ENCODE peak calls at places on chromosomes 13 and 19, in four cellular contexts. V is brain microvascular endothelial cell; L is heart left ventricle; U is effector memory CD4-positive, alpha-beta T cell. Q is an unnamed sample.

GRCh38 chr13:73324842-73325241 is 266.0 kb downstream of the KLF5 start:
- DNase-seq in V (no peak), L (no peak), U (no peak), Q (no peak)

GRCh38 chr13:93338906-93339305 is 112.3 kb downstream of the GPC6 start:
- DNase-seq in U (no peak), L (no peak), V (no peak), Q (no peak)

GRCh38 chr13:21014666-21015170 is 46.7 kb downstream of the LATS2 start:
- DNase-seq in L (peak), V (peak), U (no peak), Q (no peak)

GRCh38 chr13:34256236-34256635 is 438.3 kb downstream of the RFC3 start:
- DNase-seq in L (no peak), U (no peak), V (no peak), Q (no peak)

GRCh38 chr19:45443462-45444317 is 20.0 kb upstream of the ERCC1 start:
- DNase-seq in U (peak), V (peak), L (peak), Q (peak)

GRCh38 chr13:48125794-48126228 is 30.9 kb upstream of the MED4 start:
- DNase-seq in V (no peak), L (peak), U (no peak), Q (no peak)

GRCh38 chr19:55693336-55693974 is 18.4 kb downstream of the EPN1 start:
- DNase-seq in V (no peak), L (no peak), U (no peak), Q (peak)

GRCh38 chr13:80235559-80236296 is 105.2 kb downstream of the SPRY2 start:
- DNase-seq in L (no peak), U (no peak), V (peak), Q (no peak)

GRCh38 chr19:36089847-36090246 is 21.1 kb upstream of the OVOL3 start:
- DNase-seq in L (no peak), V (no peak), U (no peak), Q (no peak)

GRCh38 chr19:33866696-33867095 is 70.0 kb downstream of the KCTD15 start:
- DNase-seq in L (peak), U (no peak), V (no peak), Q (no peak)

GRCh38 chr13:37791699-37792098 is 77.9 kb downstream of the TRPC4 start:
- DNase-seq in L (no peak), U (no peak), V (peak), Q (no peak)

GRCh38 chr13:90547272-90547790 is 800.2 kb upstream of the MIR17HG start:
- DNase-seq in L (no peak), V (no peak), U (no peak), Q (no peak)

DNA sequence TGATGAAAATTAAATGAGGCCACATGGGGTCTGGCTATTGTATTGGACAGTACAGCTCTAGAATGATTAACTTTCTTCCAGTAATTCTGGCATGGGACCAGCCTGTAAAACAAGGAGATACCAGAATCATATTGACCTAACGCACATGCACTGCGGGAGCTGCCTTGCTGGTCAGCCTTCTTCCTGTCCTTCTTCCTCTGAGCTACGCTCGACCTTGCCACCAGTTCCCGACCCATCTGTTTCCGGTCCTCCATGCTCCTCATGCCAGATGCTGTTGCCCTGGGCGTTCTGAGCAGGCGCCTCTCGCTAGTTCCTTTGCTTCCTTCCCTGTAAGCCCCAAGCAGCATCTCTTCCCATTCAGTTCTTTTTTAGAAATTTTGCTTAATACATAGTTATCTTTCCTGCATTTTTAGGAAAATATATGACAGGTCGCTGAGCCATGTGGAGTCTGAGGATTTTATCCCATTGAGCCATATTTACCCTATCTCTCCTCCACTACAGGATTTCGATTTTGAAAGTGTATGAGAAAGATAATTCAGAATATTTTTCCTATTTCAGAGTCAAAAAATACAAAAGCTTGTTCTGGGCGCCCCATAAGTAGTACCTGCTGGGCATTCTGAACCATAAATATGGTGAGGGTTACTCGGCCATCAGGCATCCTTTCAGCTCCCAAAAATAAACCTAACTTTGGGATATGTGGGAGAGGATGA is 38.6 kb downstream of the TNFRSF19 start:
- DNase-seq in L (peak), U (no peak), V (peak), Q (no peak)
- H3K27ac ChIP-seq in L (peak), U (no peak), V (peak), Q (no peak)

DNA sequence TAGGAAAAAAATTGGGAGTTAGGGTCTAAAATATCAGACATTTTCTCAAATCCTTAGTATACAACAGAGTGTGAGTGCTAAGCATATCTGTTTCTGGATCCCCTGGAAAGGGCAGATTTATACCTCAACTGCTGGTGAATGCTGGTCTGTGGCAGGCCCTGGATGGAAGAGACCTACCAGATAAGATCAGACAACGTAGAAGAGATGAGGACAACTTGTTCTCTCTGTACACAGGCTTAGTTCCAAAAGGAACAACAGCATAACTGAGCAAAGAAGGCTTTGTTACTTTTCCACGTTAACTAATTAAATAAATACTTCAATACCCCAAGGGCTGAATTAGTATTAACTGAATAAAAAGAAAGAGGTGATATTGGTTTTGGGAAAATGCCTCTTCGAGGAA is 1277.3 kb downstream of the SLITRK5 start:
- DNase-seq in U (no peak), L (no peak), V (no peak), Q (no peak)
- H3K27ac ChIP-seq in U (no peak), L (no peak), V (no peak), Q (no peak)

DNA sequence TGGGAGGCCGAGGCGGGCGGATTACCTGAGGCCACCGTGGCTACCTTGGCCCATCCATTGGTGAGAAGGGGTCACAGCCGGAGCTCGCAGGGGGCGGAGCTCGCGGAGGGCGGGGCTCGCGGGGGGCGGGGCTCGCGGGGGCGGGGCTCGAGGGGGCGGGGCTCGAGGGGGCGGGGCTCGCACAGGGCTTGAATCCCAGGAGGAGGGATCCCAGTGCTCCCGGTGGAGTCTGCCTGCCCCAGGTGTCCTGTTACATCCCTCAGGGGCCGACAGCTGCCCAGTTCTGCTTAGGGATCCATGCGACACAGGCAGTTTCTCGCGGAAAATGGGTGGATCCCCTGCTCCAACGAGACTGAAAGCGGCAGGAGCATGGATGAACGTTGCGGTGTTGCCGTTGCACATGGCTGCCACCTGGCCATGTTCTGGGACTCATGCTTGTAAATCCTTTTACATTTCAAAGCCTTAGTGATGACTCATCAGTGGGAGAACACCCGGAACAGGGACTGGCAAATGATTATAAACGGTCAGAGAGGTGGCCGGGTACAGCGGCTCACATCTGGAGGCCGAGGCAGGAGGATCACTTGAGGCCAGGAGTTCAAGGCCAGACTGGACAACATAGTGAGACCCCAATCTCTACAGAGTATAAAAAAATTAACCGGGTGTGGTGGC is 25.1 kb downstream of the TMPRSS9 start:
- DNase-seq in L (no peak), V (peak), U (no peak), Q (no peak)
- H3K27ac ChIP-seq in L (no peak), V (no peak), U (no peak), Q (no peak)

GRCh38 chr19:17550076-17550667 is 5.3 kb upstream of the COLGALT1 start:
- DNase-seq in U (no peak), L (no peak), V (no peak), Q (no peak)

GRCh38 chr19:17555480-17555928 is at the start of gene COLGALT1:
- DNase-seq in V (peak), L (peak), U (peak), Q (peak)

GRCh38 chr19:17554968-17555479 is 425 bp upstream of the COLGALT1 start:
- DNase-seq in U (no peak), V (no peak), L (no peak), Q (no peak)

GRCh38 chr19:17555929-17556813 is 722 bp downstream of the COLGALT1 start:
- DNase-seq in U (peak), L (peak), V (peak), Q (no peak)

GRCh38 chr19:17553256-17553655 is 2.2 kb upstream of the COLGALT1 start:
- DNase-seq in L (peak), V (peak), U (no peak), Q (no peak)
- H3K27ac ChIP-seq in L (peak), V (peak), U (no peak), Q (no peak)

DNA sequence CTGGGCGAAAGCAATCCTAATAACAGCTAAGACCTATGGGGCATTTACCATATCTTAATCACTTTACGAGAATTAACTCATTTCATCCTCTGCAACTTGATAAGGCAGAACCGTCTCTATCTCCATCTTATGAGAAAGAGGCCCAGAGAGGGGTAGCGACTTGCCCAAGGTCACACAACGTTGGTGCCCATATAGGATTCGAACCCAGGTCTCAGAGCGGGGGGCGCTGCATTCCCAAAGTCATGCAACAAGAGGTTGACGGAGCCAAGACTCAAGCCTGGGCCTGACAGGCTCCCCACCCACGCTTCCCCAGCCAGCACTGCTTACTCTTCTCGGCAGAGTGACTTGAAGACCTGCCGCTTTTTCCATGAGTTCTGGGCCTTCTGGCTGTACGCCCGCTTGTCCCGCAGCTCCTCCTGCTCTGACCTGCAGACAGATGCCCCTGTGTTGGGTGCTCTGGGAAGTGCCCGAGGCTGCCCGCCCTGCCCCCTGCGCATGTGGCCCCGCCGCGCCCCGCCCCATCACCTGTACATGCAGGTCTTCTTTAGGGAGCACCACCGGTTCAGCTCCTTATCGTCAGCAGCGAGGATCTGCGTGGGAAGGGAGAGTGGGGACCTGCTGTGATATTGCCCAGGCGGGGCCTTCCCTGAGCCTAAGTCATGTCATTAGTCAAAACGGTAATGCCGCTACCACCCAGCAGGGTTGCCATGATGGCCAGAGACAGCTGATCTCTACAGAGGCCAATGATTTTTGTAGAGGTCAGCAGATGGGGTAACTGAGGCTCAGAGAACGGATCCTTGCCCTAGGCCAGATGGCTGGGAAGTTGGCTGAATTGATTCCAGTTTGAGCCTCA is 10.8 kb downstream of the KRI1 start:
- DNase-seq in U (no peak), L (no peak), V (no peak), Q (no peak)
- H3K27ac ChIP-seq in U (peak), L (no peak), V (no peak), Q (no peak)

GRCh38 chr19:13004273-13004672 is 9.0 kb downstream of the NFIX start:
- DNase-seq in U (no peak), L (no peak), V (no peak), Q (no peak)
- H3K27ac ChIP-seq in U (no peak), L (no peak), V (no peak), Q (peak)

GRCh38 chr13:98665638-98665995 is 86.9 kb downstream of the SLC15A1 start:
- DNase-seq in V (no peak), U (no peak), L (no peak), Q (no peak)
- H3K27ac ChIP-seq in V (no peak), U (no peak), L (no peak), Q (no peak)